ENCODE peak calls at places on chromosomes 3 and 15, in four cellular contexts. One of them, this sample, is unnamed.

GRCh38 chr3:43435706-43436105 is 149.4 kb downstream of the SNRK start:
- DNase-seq in NB4: no peak
- DNase-seq in GM12864: no peak
- DNase-seq in PC-3: no peak
- DNase-seq in this sample: no peak

GRCh38 chr3:46882377-46883015 is 5.0 kb downstream of the PTH1R start:
- DNase-seq in GM12864: no peak
- DNase-seq in PC-3: no peak
- DNase-seq in NB4: peak; percentile 70
- DNase-seq in this sample: no peak

GRCh38 chr3:114626751-114627150 is 332.9 kb downstream of the TIGIT start:
- DNase-seq in GM12864: no peak
- DNase-seq in NB4: no peak
- DNase-seq in PC-3: no peak
- DNase-seq in this sample: no peak

GRCh38 chr3:172751188-172751571 is 654 bp downstream of the ECT2 start:
- DNase-seq in NB4: peak; percentile 69
- DNase-seq in GM12864: no peak
- DNase-seq in PC-3: peak; percentile 25
- DNase-seq in this sample: peak; percentile 32

GRCh38 chr3:142828703-142829304 is 60.1 kb downstream of the PCOLCE2 start:
- DNase-seq in GM12864: peak; percentile 34
- DNase-seq in NB4: peak; percentile 81
- DNase-seq in PC-3: peak; percentile 86
- DNase-seq in this sample: peak; percentile 84

GRCh38 chr3:190017575-190018288 is 103.0 kb downstream of the P3H2 start:
- DNase-seq in GM12864: no peak
- DNase-seq in NB4: no peak
- DNase-seq in PC-3: peak; percentile 90
- DNase-seq in this sample: peak; percentile 79

GRCh38 chr3:64150527-64151238 is 74.6 kb downstream of the PRICKLE2 start:
- DNase-seq in GM12864: no peak
- DNase-seq in NB4: no peak
- DNase-seq in PC-3: peak; percentile 70
- DNase-seq in this sample: peak; percentile 80

GRCh38 chr3:57224856-57225255 is 2.7 kb upstream of the APPL1 start:
- DNase-seq in PC-3: peak; percentile 17
- DNase-seq in NB4: peak; percentile 30
- DNase-seq in GM12864: no peak
- DNase-seq in this sample: no peak

GRCh38 chr3:68666409-68667193 is 265.7 kb downstream of the TAFA4 start:
- DNase-seq in NB4: no peak
- DNase-seq in PC-3: no peak
- DNase-seq in GM12864: no peak
- DNase-seq in this sample: peak; percentile 59

GRCh38 chr3:159994182-159994581 is 5.5 kb downstream of the IL12A start:
- DNase-seq in GM12864: no peak
- DNase-seq in NB4: no peak
- DNase-seq in PC-3: peak; percentile 44
- DNase-seq in this sample: no peak

GRCh38 chr3:123582315-123582714 is 2.5 kb downstream of the HACD2 start:
- DNase-seq in NB4: no peak
- DNase-seq in PC-3: peak; percentile 93
- DNase-seq in GM12864: no peak
- DNase-seq in this sample: peak; percentile 81

GRCh38 chr3:181313379-181313778 is 323.8 kb upstream of the DNAJC19 start:
- DNase-seq in GM12864: no peak
- DNase-seq in PC-3: no peak
- DNase-seq in NB4: no peak
- DNase-seq in this sample: no peak

GRCh38 chr3:55091381-55092225 is 163.7 kb upstream of the LRTM1 start:
- DNase-seq in GM12864: no peak
- DNase-seq in PC-3: peak; percentile 22
- DNase-seq in NB4: no peak
- DNase-seq in this sample: peak; percentile 20

GRCh38 chr3:42149537-42150426 is 58.6 kb downstream of the TRAK1 start:
- DNase-seq in GM12864: no peak
- DNase-seq in NB4: no peak
- DNase-seq in PC-3: peak; percentile 96
- DNase-seq in this sample: peak; percentile 52

GRCh38 chr15:81296218-81296617 is 27.7 kb downstream of the STARD5 start:
- DNase-seq in NB4: no peak
- DNase-seq in PC-3: no peak
- DNase-seq in GM12864: no peak
- DNase-seq in this sample: no peak

GRCh38 chr3:128584412-128585020 is 66.1 kb downstream of the RPN1 start:
- DNase-seq in PC-3: peak; percentile 85
- DNase-seq in NB4: peak; percentile 92
- DNase-seq in GM12864: no peak
- DNase-seq in this sample: peak; percentile 83

GRCh38 chr15:68818671-68819450 is 1.8 kb downstream of the ANP32A start:
- DNase-seq in GM12864: no peak
- DNase-seq in NB4: peak; percentile 93
- DNase-seq in PC-3: peak; percentile 35
- DNase-seq in this sample: peak; percentile 36

GRCh38 chr15:68817304-68818087 is 3.2 kb downstream of the ANP32A start:
- DNase-seq in NB4: peak; percentile 86
- DNase-seq in GM12864: peak; percentile 69
- DNase-seq in PC-3: peak; percentile 49
- DNase-seq in this sample: peak; percentile 66

GRCh38 chr15:68819451-68820204 is 1.1 kb downstream of the ANP32A start:
- DNase-seq in PC-3: peak; percentile 36
- DNase-seq in GM12864: no peak
- DNase-seq in NB4: peak; percentile 66
- DNase-seq in this sample: peak; percentile 50

GRCh38 chr15:68816795-68817303 is 3.8 kb downstream of the ANP32A start:
- DNase-seq in NB4: peak; percentile 49
- DNase-seq in GM12864: no peak
- DNase-seq in PC-3: peak; percentile 16
- DNase-seq in this sample: no peak

GRCh38 chr15:68818088-68818670 is 2.5 kb downstream of the ANP32A start:
- DNase-seq in GM12864: no peak
- DNase-seq in NB4: peak; percentile 93
- DNase-seq in PC-3: peak; percentile 62
- DNase-seq in this sample: peak; percentile 51
- TF ChIP-seq CTCF in GM12864: no peak
- TF ChIP-seq CTCF in NB4: no peak
- TF ChIP-seq CTCF in PC-3: no peak
- TF ChIP-seq CTCF in this sample: no peak

GRCh38 chr3:126358816-126359181 is 1.6 kb upstream of the KLF15 start:
- DNase-seq in GM12864: no peak
- DNase-seq in NB4: no peak
- DNase-seq in PC-3: no peak
- DNase-seq in this sample: no peak
- H3K4me3 ChIP-seq in GM12864: no peak overlapping the region
- H3K4me3 ChIP-seq in NB4: no peak overlapping the region
- H3K4me3 ChIP-seq in PC-3: no peak overlapping the region
- H3K4me3 ChIP-seq in this sample: no peak overlapping the region

GRCh38 chr3:79264892-79265291 is 502.9 kb downstream of the ROBO1 start:
- DNase-seq in PC-3: no peak
- DNase-seq in NB4: no peak
- DNase-seq in GM12864: no peak
- DNase-seq in this sample: no peak
- TF ChIP-seq CTCF in PC-3: no peak
- TF ChIP-seq CTCF in NB4: no peak
- TF ChIP-seq CTCF in GM12864: no peak
- TF ChIP-seq CTCF in this sample: no peak

GRCh38 chr3:71701251-71701650 is 24.0 kb downstream of the EIF4E3 start:
- DNase-seq in NB4: no peak
- DNase-seq in GM12864: no peak
- DNase-seq in PC-3: no peak
- DNase-seq in this sample: no peak
- H3K4me3 ChIP-seq in NB4: no peak overlapping the region
- H3K4me3 ChIP-seq in GM12864: no peak overlapping the region
- H3K4me3 ChIP-seq in PC-3: no peak overlapping the region
- H3K4me3 ChIP-seq in this sample: no peak overlapping the region

This sample was measured in epithelial cell of esophagus.